ENCODE peak calls at places on chromosomes 3 and 15, in seven cellular contexts. R is neural crest cell; N is CD4-positive, alpha-beta T cell; V is uterus; Q is tibial nerve; K is body of pancreas; U is progenitor cell of endocrine pancreas. T is an unnamed sample.

GRCh38 chr15:77748078-77749064 is 115.7 kb upstream of the LINGO1 start:
- DNase-seq in R (no peak), N (no peak), V (no peak), Q (no peak), K (no peak), U (no peak), T (no peak)

GRCh38 chr3:153980252-153980590 is 141.0 kb upstream of the ARHGEF26 start:
- DNase-seq in R (no peak), N (no peak), V (no peak), Q (no peak), K (no peak), U (no peak), T (no peak)

GRCh38 chr3:38588276-38588971 is 61.1 kb downstream of the SCN5A start:
- DNase-seq in R (no peak), N (no peak), V (no peak), Q (no peak), K (no peak), U (no peak), T (no peak)

GRCh38 chr3:178967184-178967532 is 104.5 kb downstream of the ZMAT3 start:
- DNase-seq in R (no peak), N (no peak), V (no peak), Q (no peak), K (no peak), U (no peak), T (no peak)

GRCh38 chr3:107516475-107516874 is 6.3 kb upstream of the BBX start:
- DNase-seq in R (no peak), N (no peak), V (no peak), Q (no peak), K (no peak), U (no peak), T (no peak)

GRCh38 chr15:68699881-68700394 is 120.8 kb downstream of the ANP32A start:
- DNase-seq in R (no peak), N (no peak), V (peak; percentile 40), Q (no peak), K (no peak), U (no peak), T (no peak)

GRCh38 chr3:184260571-184261269 is 633 bp downstream of the CAMK2N2 start:
- DNase-seq in R (no peak), N (no peak), V (no peak), Q (no peak), K (peak; percentile 44), U (no peak), T (no peak)

GRCh38 chr3:24538891-24539290 is 44.2 kb upstream of the THRB start:
- DNase-seq in R (no peak), N (no peak), V (no peak), Q (no peak), K (peak; percentile 85), U (no peak), T (no peak)

GRCh38 chr15:26864664-26865191 is 2.1 kb upstream of the GABRA5 start:
- DNase-seq in R (peak; percentile 44), N (no peak), V (no peak), Q (no peak), K (peak; percentile 45), U (no peak), T (no peak)

GRCh38 chr3:180282386-180282785 is 245.6 kb upstream of the PEX5L start:
- DNase-seq in R (no peak), N (no peak), V (no peak), Q (no peak), K (no peak), U (no peak), T (no peak)

GRCh38 chr15:100558771-100559254 is 30.1 kb upstream of the CERS3 start:
- DNase-seq in R (no peak), N (no peak), V (no peak), Q (no peak), K (no peak), U (no peak), T (no peak)

GRCh38 chr3:52078781-52079560 is 22.6 kb upstream of the DUSP7 start:
- DNase-seq in R (no peak), N (no peak), V (no peak), Q (no peak), K (no peak), U (no peak), T (no peak)

GRCh38 chr3:124266517-124266916 is 274.6 kb upstream of the ROPN1 start:
- DNase-seq in R (peak; percentile 41), N (no peak), V (no peak), Q (no peak), K (no peak), U (no peak), T (no peak)

GRCh38 chr15:69037977-69038376 is 23.5 kb downstream of the NOX5 start:
- DNase-seq in R (no peak), N (no peak), V (no peak), Q (no peak), K (no peak), U (no peak), T (no peak)

GRCh38 chr3:149306751-149307434 is 26.5 kb downstream of the TM4SF18 start:
- DNase-seq in R (no peak), N (no peak), V (no peak), Q (no peak), K (no peak), U (no peak), T (no peak)

GRCh38 chr15:76333720-76334437 is 2.7 kb upstream of the ISL2 start:
- DNase-seq in R (no peak), N (no peak), V (no peak), Q (no peak), K (no peak), U (no peak), T (no peak)
- TF ChIP-seq CTCF in R (peak; percentile 19), N (no peak), V (no peak), Q (no peak), K (no peak), U (peak; percentile 36), T (no peak)

GRCh38 chr3:127092776-127093175 is 100.2 kb upstream of the PRR23E start:
- DNase-seq in R (no peak), N (no peak), V (no peak), Q (no peak), K (no peak), U (no peak), T (no peak)
- TF ChIP-seq CTCF in R (no peak), N (no peak), V (no peak), Q (no peak), K (no peak), U (no peak), T (no peak)

DNA sequence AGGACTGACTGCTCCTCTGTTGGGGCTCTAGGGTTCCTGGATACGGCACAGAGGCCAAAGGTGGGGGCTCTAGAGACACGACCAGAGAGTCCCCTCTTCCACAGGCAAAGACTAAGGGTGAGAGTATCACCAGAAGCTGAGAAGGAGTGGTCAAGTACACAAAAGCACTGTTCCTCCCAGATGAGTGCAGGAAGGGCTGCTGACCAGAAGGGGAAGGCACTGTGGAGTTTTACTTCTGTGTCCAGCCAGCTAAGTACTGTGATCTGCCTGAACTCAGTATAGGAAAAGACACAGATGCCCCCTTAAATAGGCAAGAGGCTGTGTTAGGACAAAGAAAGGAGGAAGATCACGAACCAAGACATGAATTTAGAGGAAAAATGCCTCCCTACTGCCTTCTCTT is 11.7 kb downstream of the MRPS11 start:
- DNase-seq in R (no peak), N (no peak), V (no peak), Q (no peak), K (no peak), U (no peak), T (no peak)
- TF ChIP-seq CTCF in R (no peak), N (no peak), V (no peak), Q (no peak), K (no peak), U (no peak), T (no peak)

DNA sequence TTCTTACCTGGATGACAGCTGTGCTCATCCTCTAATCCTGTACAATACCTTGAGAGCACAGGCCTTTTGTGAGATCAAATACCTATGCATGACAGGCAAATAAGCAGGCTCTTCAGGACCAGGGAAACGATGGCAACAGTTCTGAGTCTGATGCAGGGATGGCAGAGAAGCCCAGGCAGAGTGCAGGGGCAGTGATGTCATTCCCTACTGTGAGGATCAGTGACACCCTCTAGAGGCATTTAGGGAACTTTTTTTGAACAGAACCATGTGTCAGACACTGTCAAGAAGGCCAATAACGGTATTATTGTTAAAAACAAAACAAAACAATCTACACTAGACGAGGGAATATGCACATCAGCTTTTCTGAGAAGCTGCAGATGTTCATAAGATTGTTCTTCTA is 314.8 kb upstream of the CTDSPL start:
- DNase-seq in R (no peak), N (no peak), V (no peak), Q (peak; percentile 16), K (no peak), U (no peak), T (no peak)
- TF ChIP-seq CTCF in R (peak; percentile 33), N (no peak), V (no peak), Q (no peak), K (no peak), U (no peak), T (no peak)

GRCh38 chr3:110743202-110743601 is 328.4 kb upstream of the NECTIN3 start:
- DNase-seq in R (no peak), N (no peak), V (no peak), Q (no peak), K (peak; percentile 39), U (no peak), T (no peak)
- TF ChIP-seq CTCF in R (no peak), N (no peak), V (no peak), Q (no peak), K (no peak), U (no peak), T (no peak)

GRCh38 chr3:59186735-59187134 is 136.9 kb upstream of the CFAP20DC start:
- DNase-seq in R (no peak), N (no peak), V (no peak), Q (no peak), K (no peak), U (no peak), T (no peak)
- TF ChIP-seq CTCF in R (no peak), N (no peak), V (no peak), Q (no peak), K (no peak), U (no peak), T (no peak)

DNA sequence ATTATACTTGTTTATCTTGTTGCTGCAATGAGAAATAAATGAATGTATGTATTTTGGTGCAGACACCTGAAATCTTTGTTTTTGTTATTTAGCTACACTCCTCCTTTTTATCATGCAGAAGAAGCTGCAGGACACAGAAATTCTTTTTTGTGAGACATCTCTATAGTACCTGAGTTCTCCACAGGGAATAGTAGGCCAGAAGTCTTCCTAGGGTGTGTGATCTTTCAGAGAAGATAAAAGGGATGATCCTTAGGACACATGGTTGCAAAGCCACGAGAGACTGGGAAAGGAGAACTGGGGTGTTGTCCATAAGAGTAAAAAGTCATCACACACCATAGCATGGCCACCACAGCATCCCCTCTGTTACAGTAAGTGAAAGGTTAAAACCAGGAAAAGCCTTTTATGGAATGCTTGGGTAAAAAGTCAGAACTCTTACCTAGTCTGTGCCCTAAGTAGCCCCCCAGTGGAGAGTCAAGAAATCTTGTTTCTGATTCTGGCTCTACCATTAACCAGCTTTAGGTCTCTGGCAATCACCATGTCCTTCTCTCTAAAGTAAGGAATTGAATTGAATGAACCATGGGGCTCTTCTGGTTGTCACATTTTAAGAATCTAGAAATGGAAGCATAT is 31.9 kb upstream of the ADGRG7 start:
- DNase-seq in R (no peak), N (no peak), V (no peak), Q (no peak), K (no peak), U (no peak), T (no peak)
- TF ChIP-seq CTCF in R (no peak), N (no peak), V (no peak), Q (no peak), K (no peak), U (no peak), T (no peak)

T was measured in omental fat pad.